ENCODE peak calls at places on chromosomes 6 and 20, in ten cellular contexts. One of them, this sample, is unnamed.

GRCh38 chr20:45307076-45307645 is 521 bp downstream of the RBPJL start:
- DNase-seq in epithelial cell of proximal tubule: no peak
- DNase-seq in left ventricle myocardium inferior: no peak
- DNase-seq in transverse colon: no peak
- DNase-seq in thoracic aorta: no peak
- DNase-seq in stomach: no peak
- DNase-seq in GM12865: no peak
- DNase-seq in CD8-positive, alpha-beta T cell: no peak
- DNase-seq in cardiac fibroblast: no peak
- DNase-seq in astrocyte of the spinal cord: no peak
- DNase-seq in this sample: no peak

GRCh38 chr6:111759836-111760785 is 113.1 kb downstream of the FYN start:
- DNase-seq in epithelial cell of proximal tubule: no peak
- DNase-seq in left ventricle myocardium inferior: no peak
- DNase-seq in transverse colon: no peak
- DNase-seq in thoracic aorta: no peak
- DNase-seq in stomach: no peak
- DNase-seq in GM12865: no peak
- DNase-seq in CD8-positive, alpha-beta T cell: peak; percentile 72
- DNase-seq in cardiac fibroblast: peak; percentile 90
- DNase-seq in astrocyte of the spinal cord: peak; percentile 84
- DNase-seq in this sample: no peak

GRCh38 chr6:166596741-166597507 is 10.4 kb upstream of the RAMACL start:
- DNase-seq in epithelial cell of proximal tubule: no peak
- DNase-seq in left ventricle myocardium inferior: no peak
- DNase-seq in transverse colon: no peak
- DNase-seq in thoracic aorta: no peak
- DNase-seq in stomach: no peak
- DNase-seq in GM12865: no peak
- DNase-seq in CD8-positive, alpha-beta T cell: no peak
- DNase-seq in cardiac fibroblast: no peak
- DNase-seq in astrocyte of the spinal cord: no peak
- DNase-seq in this sample: no peak

GRCh38 chr20:49910340-49910706 is 5.0 kb downstream of the SPATA2 start:
- DNase-seq in epithelial cell of proximal tubule: no peak
- DNase-seq in left ventricle myocardium inferior: no peak
- DNase-seq in transverse colon: no peak
- DNase-seq in thoracic aorta: no peak
- DNase-seq in stomach: no peak
- DNase-seq in GM12865: no peak
- DNase-seq in CD8-positive, alpha-beta T cell: no peak
- DNase-seq in cardiac fibroblast: no peak
- DNase-seq in astrocyte of the spinal cord: no peak
- DNase-seq in this sample: no peak

GRCh38 chr6:1885576-1886003 is 275.9 kb downstream of the FOXC1 start:
- DNase-seq in epithelial cell of proximal tubule: no peak
- DNase-seq in left ventricle myocardium inferior: no peak
- DNase-seq in transverse colon: no peak
- DNase-seq in thoracic aorta: no peak
- DNase-seq in stomach: no peak
- DNase-seq in GM12865: no peak
- DNase-seq in CD8-positive, alpha-beta T cell: no peak
- DNase-seq in cardiac fibroblast: no peak
- DNase-seq in astrocyte of the spinal cord: peak; percentile 70
- DNase-seq in this sample: no peak

GRCh38 chr20:701401-702129 is 26.0 kb upstream of the SCRT2 start:
- DNase-seq in epithelial cell of proximal tubule: no peak
- DNase-seq in left ventricle myocardium inferior: peak; percentile 29
- DNase-seq in transverse colon: no peak
- DNase-seq in thoracic aorta: no peak
- DNase-seq in stomach: peak; percentile 58
- DNase-seq in GM12865: no peak
- DNase-seq in CD8-positive, alpha-beta T cell: no peak
- DNase-seq in cardiac fibroblast: no peak
- DNase-seq in astrocyte of the spinal cord: no peak
- DNase-seq in this sample: no peak

GRCh38 chr6:136035378-136036070 is 184.0 kb downstream of the PDE7B start:
- DNase-seq in epithelial cell of proximal tubule: peak; percentile 20
- DNase-seq in left ventricle myocardium inferior: no peak
- DNase-seq in transverse colon: no peak
- DNase-seq in thoracic aorta: no peak
- DNase-seq in stomach: no peak
- DNase-seq in GM12865: no peak
- DNase-seq in CD8-positive, alpha-beta T cell: no peak
- DNase-seq in cardiac fibroblast: peak; percentile 93
- DNase-seq in astrocyte of the spinal cord: peak; percentile 47
- DNase-seq in this sample: no peak

GRCh38 chr6:35024601-35025054 is 116.5 kb downstream of the TCP11 start:
- DNase-seq in epithelial cell of proximal tubule: no peak
- DNase-seq in left ventricle myocardium inferior: peak; percentile 58
- DNase-seq in transverse colon: peak; percentile 56
- DNase-seq in thoracic aorta: no peak
- DNase-seq in stomach: peak; percentile 47
- DNase-seq in GM12865: no peak
- DNase-seq in CD8-positive, alpha-beta T cell: no peak
- DNase-seq in cardiac fibroblast: peak; percentile 70
- DNase-seq in astrocyte of the spinal cord: peak; percentile 65
- DNase-seq in this sample: no peak

GRCh38 chr6:4259391-4259790 is 124.0 kb upstream of the ECI2 start:
- DNase-seq in epithelial cell of proximal tubule: no peak
- DNase-seq in left ventricle myocardium inferior: no peak
- DNase-seq in transverse colon: no peak
- DNase-seq in thoracic aorta: no peak
- DNase-seq in stomach: no peak
- DNase-seq in GM12865: no peak
- DNase-seq in CD8-positive, alpha-beta T cell: no peak
- DNase-seq in cardiac fibroblast: no peak
- DNase-seq in astrocyte of the spinal cord: no peak
- DNase-seq in this sample: no peak

GRCh38 chr20:2742934-2743559 is 50.5 kb downstream of the EBF4 start:
- DNase-seq in epithelial cell of proximal tubule: peak; percentile 9
- DNase-seq in left ventricle myocardium inferior: no peak
- DNase-seq in transverse colon: peak; percentile 50
- DNase-seq in thoracic aorta: no peak
- DNase-seq in stomach: peak; percentile 63
- DNase-seq in GM12865: peak; percentile 65
- DNase-seq in CD8-positive, alpha-beta T cell: peak; percentile 72
- DNase-seq in cardiac fibroblast: peak; percentile 71
- DNase-seq in astrocyte of the spinal cord: peak; percentile 49
- DNase-seq in this sample: peak; percentile 19

GRCh38 chr6:161079566-161080262 is 88.1 kb downstream of the MAP3K4 start:
- DNase-seq in epithelial cell of proximal tubule: no peak
- DNase-seq in left ventricle myocardium inferior: no peak
- DNase-seq in transverse colon: no peak
- DNase-seq in thoracic aorta: no peak
- DNase-seq in stomach: no peak
- DNase-seq in GM12865: no peak
- DNase-seq in CD8-positive, alpha-beta T cell: peak; percentile 65
- DNase-seq in cardiac fibroblast: peak; percentile 55
- DNase-seq in astrocyte of the spinal cord: peak; percentile 84
- DNase-seq in this sample: peak; percentile 67

GRCh38 chr6:36120539-36120938 is 9.8 kb upstream of the MAPK13 start:
- DNase-seq in epithelial cell of proximal tubule: no peak
- DNase-seq in left ventricle myocardium inferior: no peak
- DNase-seq in transverse colon: peak; percentile 75
- DNase-seq in thoracic aorta: no peak
- DNase-seq in stomach: peak; percentile 39
- DNase-seq in GM12865: peak; percentile 73
- DNase-seq in CD8-positive, alpha-beta T cell: peak; percentile 86
- DNase-seq in cardiac fibroblast: no peak
- DNase-seq in astrocyte of the spinal cord: no peak
- DNase-seq in this sample: no peak

GRCh38 chr6:130020106-130020851 is 1.9 kb downstream of the L3MBTL3 start:
- DNase-seq in epithelial cell of proximal tubule: no peak
- DNase-seq in left ventricle myocardium inferior: peak; percentile 33
- DNase-seq in transverse colon: peak; percentile 49
- DNase-seq in thoracic aorta: no peak
- DNase-seq in stomach: peak; percentile 26
- DNase-seq in GM12865: peak; percentile 38
- DNase-seq in CD8-positive, alpha-beta T cell: peak; percentile 60
- DNase-seq in cardiac fibroblast: peak; percentile 19
- DNase-seq in astrocyte of the spinal cord: peak; percentile 10
- DNase-seq in this sample: no peak

GRCh38 chr6:105726902-105727655 is 324.2 kb upstream of the PREP start:
- DNase-seq in epithelial cell of proximal tubule: no peak
- DNase-seq in left ventricle myocardium inferior: no peak
- DNase-seq in transverse colon: no peak
- DNase-seq in thoracic aorta: no peak
- DNase-seq in stomach: no peak
- DNase-seq in GM12865: no peak
- DNase-seq in CD8-positive, alpha-beta T cell: no peak
- DNase-seq in cardiac fibroblast: no peak
- DNase-seq in astrocyte of the spinal cord: no peak
- DNase-seq in this sample: no peak

GRCh38 chr6:134928151-134928917 is 21.6 kb downstream of the ALDH8A1 start:
- DNase-seq in epithelial cell of proximal tubule: no peak
- DNase-seq in left ventricle myocardium inferior: no peak
- DNase-seq in transverse colon: no peak
- DNase-seq in thoracic aorta: no peak
- DNase-seq in stomach: no peak
- DNase-seq in GM12865: no peak
- DNase-seq in CD8-positive, alpha-beta T cell: no peak
- DNase-seq in cardiac fibroblast: no peak
- DNase-seq in astrocyte of the spinal cord: no peak
- DNase-seq in this sample: no peak

GRCh38 chr6:6751615-6752014 is 163.1 kb downstream of the LY86 start:
- DNase-seq in epithelial cell of proximal tubule: no peak
- DNase-seq in left ventricle myocardium inferior: no peak
- DNase-seq in transverse colon: peak; percentile 84
- DNase-seq in thoracic aorta: no peak
- DNase-seq in stomach: no peak
- DNase-seq in GM12865: peak; percentile 41
- DNase-seq in CD8-positive, alpha-beta T cell: no peak
- DNase-seq in cardiac fibroblast: no peak
- DNase-seq in astrocyte of the spinal cord: no peak
- DNase-seq in this sample: no peak

GRCh38 chr20:46751856-46752255 is 42.4 kb downstream of the SLC2A10 start:
- DNase-seq in epithelial cell of proximal tubule: no peak
- DNase-seq in left ventricle myocardium inferior: no peak
- DNase-seq in transverse colon: no peak
- DNase-seq in thoracic aorta: no peak
- DNase-seq in stomach: no peak
- DNase-seq in GM12865: no peak
- DNase-seq in CD8-positive, alpha-beta T cell: no peak
- DNase-seq in cardiac fibroblast: peak; percentile 7
- DNase-seq in astrocyte of the spinal cord: no peak
- DNase-seq in this sample: no peak

GRCh38 chr20:1888796-1889463 is 6.3 kb upstream of the SIRPA start:
- DNase-seq in epithelial cell of proximal tubule: no peak
- DNase-seq in left ventricle myocardium inferior: no peak
- DNase-seq in transverse colon: no peak
- DNase-seq in thoracic aorta: no peak
- DNase-seq in stomach: no peak
- DNase-seq in GM12865: no peak
- DNase-seq in CD8-positive, alpha-beta T cell: no peak
- DNase-seq in cardiac fibroblast: peak; percentile 59
- DNase-seq in astrocyte of the spinal cord: no peak
- DNase-seq in this sample: no peak

GRCh38 chr20:3330046-3330741 is 77.3 kb downstream of the DNAAF9 start:
- DNase-seq in epithelial cell of proximal tubule: no peak
- DNase-seq in left ventricle myocardium inferior: no peak
- DNase-seq in transverse colon: no peak
- DNase-seq in thoracic aorta: no peak
- DNase-seq in stomach: no peak
- DNase-seq in GM12865: no peak
- DNase-seq in CD8-positive, alpha-beta T cell: no peak
- DNase-seq in cardiac fibroblast: peak; percentile 71
- DNase-seq in astrocyte of the spinal cord: no peak
- DNase-seq in this sample: no peak

GRCh38 chr6:11093591-11094410 is at the start of gene SMIM13:
- DNase-seq in epithelial cell of proximal tubule: peak; percentile 80
- DNase-seq in left ventricle myocardium inferior: peak; percentile 98
- DNase-seq in transverse colon: peak; percentile 98
- DNase-seq in thoracic aorta: peak; percentile 93
- DNase-seq in stomach: peak; percentile 98
- DNase-seq in GM12865: peak; percentile 99
- DNase-seq in CD8-positive, alpha-beta T cell: peak; percentile 95
- DNase-seq in cardiac fibroblast: peak; percentile 99
- DNase-seq in astrocyte of the spinal cord: peak; percentile 99
- DNase-seq in this sample: peak; percentile 93
- TF ChIP-seq CTCF in epithelial cell of proximal tubule: peak; percentile 37
- TF ChIP-seq CTCF in left ventricle myocardium inferior: peak; percentile 68
- TF ChIP-seq CTCF in transverse colon: peak; percentile 55
- TF ChIP-seq CTCF in thoracic aorta: peak; percentile 50
- TF ChIP-seq CTCF in stomach: no peak
- TF ChIP-seq CTCF in GM12865: peak; percentile 51
- TF ChIP-seq CTCF in CD8-positive, alpha-beta T cell: peak; percentile 75
- TF ChIP-seq CTCF in cardiac fibroblast: peak; percentile 34
- TF ChIP-seq CTCF in astrocyte of the spinal cord: peak; percentile 37
- TF ChIP-seq CTCF in this sample: peak; percentile 32

DNA sequence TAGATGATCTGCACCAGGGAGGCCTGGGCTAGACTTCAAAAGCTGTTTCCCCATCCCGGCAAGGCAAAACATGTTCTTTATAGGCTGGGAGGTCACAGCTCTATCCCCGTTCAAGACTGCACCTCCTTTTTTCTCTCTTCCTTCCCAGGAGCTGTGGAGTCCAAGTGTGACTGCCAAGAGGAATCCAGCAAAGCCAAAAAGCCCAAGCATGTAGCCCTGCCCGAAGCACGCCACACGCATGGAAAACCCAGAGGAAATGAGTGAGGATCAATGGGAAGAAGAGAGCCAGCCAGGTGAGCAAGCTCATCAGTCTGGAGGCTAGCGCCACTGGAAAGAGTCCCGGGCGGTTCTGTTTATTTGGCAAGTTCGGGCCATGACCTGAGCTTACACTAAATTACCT is 240.4 kb downstream of the PRL start:
- DNase-seq in epithelial cell of proximal tubule: no peak
- DNase-seq in left ventricle myocardium inferior: no peak
- DNase-seq in transverse colon: no peak
- DNase-seq in thoracic aorta: no peak
- DNase-seq in stomach: no peak
- DNase-seq in GM12865: no peak
- DNase-seq in CD8-positive, alpha-beta T cell: no peak
- DNase-seq in cardiac fibroblast: no peak
- DNase-seq in astrocyte of the spinal cord: no peak
- DNase-seq in this sample: no peak
- H3K4me3 ChIP-seq in epithelial cell of proximal tubule: no peak overlapping the region
- H3K4me3 ChIP-seq in left ventricle myocardium inferior: no peak overlapping the region
- H3K4me3 ChIP-seq in transverse colon: no peak overlapping the region
- H3K4me3 ChIP-seq in thoracic aorta: peak overlapping the region; percentile 1
- H3K4me3 ChIP-seq in stomach: no peak overlapping the region
- H3K4me3 ChIP-seq in GM12865: no peak overlapping the region
- H3K4me3 ChIP-seq in CD8-positive, alpha-beta T cell: no peak overlapping the region
- H3K4me3 ChIP-seq in cardiac fibroblast: no peak overlapping the region
- H3K4me3 ChIP-seq in astrocyte of the spinal cord: no peak overlapping the region
- H3K4me3 ChIP-seq in this sample: no peak overlapping the region

GRCh38 chr6:113182370-113183141 is 674.6 kb upstream of the MARCKS start:
- DNase-seq in epithelial cell of proximal tubule: peak; percentile 10
- DNase-seq in left ventricle myocardium inferior: no peak
- DNase-seq in transverse colon: no peak
- DNase-seq in thoracic aorta: no peak
- DNase-seq in stomach: no peak
- DNase-seq in GM12865: no peak
- DNase-seq in CD8-positive, alpha-beta T cell: no peak
- DNase-seq in cardiac fibroblast: peak; percentile 81
- DNase-seq in astrocyte of the spinal cord: peak; percentile 80
- DNase-seq in this sample: peak; percentile 38
- TF ChIP-seq CTCF in epithelial cell of proximal tubule: no peak
- TF ChIP-seq CTCF in left ventricle myocardium inferior: no peak
- TF ChIP-seq CTCF in transverse colon: no peak
- TF ChIP-seq CTCF in thoracic aorta: no peak
- TF ChIP-seq CTCF in stomach: no peak
- TF ChIP-seq CTCF in GM12865: no peak
- TF ChIP-seq CTCF in CD8-positive, alpha-beta T cell: no peak
- TF ChIP-seq CTCF in cardiac fibroblast: no peak
- TF ChIP-seq CTCF in astrocyte of the spinal cord: no peak
- TF ChIP-seq CTCF in this sample: no peak

GRCh38 chr6:52305385-52305784 is 20.8 kb upstream of the MCM3 start:
- DNase-seq in epithelial cell of proximal tubule: no peak
- DNase-seq in left ventricle myocardium inferior: no peak
- DNase-seq in transverse colon: no peak
- DNase-seq in thoracic aorta: no peak
- DNase-seq in stomach: no peak
- DNase-seq in GM12865: no peak
- DNase-seq in CD8-positive, alpha-beta T cell: no peak
- DNase-seq in cardiac fibroblast: no peak
- DNase-seq in astrocyte of the spinal cord: no peak
- DNase-seq in this sample: no peak
- H3K4me3 ChIP-seq in epithelial cell of proximal tubule: no peak overlapping the region
- H3K4me3 ChIP-seq in left ventricle myocardium inferior: peak overlapping the region; percentile 3
- H3K4me3 ChIP-seq in transverse colon: no peak overlapping the region
- H3K4me3 ChIP-seq in thoracic aorta: peak overlapping the region; percentile 45
- H3K4me3 ChIP-seq in stomach: no peak overlapping the region
- H3K4me3 ChIP-seq in GM12865: peak overlapping the region; percentile 24
- H3K4me3 ChIP-seq in CD8-positive, alpha-beta T cell: peak overlapping the region; percentile 8
- H3K4me3 ChIP-seq in cardiac fibroblast: no peak overlapping the region
- H3K4me3 ChIP-seq in astrocyte of the spinal cord: no peak overlapping the region
- H3K4me3 ChIP-seq in this sample: no peak overlapping the region